ENCODE peak calls at places on chromosomes 6 and 20, in ten cellular contexts. L is nucleus accumbens; U is CD4-positive, CD25-positive, alpha-beta regulatory T cell; M is B cell; K is cardiac fibroblast; X is AG20443; O is fibroblast of the conjunctiva; G is NCI-H1105; Y is HEK293T; B is GM03348. A is an unnamed sample.

GRCh38 chr6:24918641-24919403 is 16.9 kb downstream of the RIPOR2 start:
- DNase-seq in L (no peak), U (no peak), M (no peak), K (peak), X (no peak), O (no peak), G (peak), Y (no peak), B (no peak), A (peak)

GRCh38 chr6:40810176-40810575 is 223.0 kb upstream of the LRFN2 start:
- DNase-seq in L (no peak), U (no peak), M (no peak), K (no peak), X (peak), O (no peak), G (no peak), Y (no peak), B (peak), A (no peak)

GRCh38 chr6:116530436-116530835 is 15.0 kb downstream of the TRAPPC3L start:
- DNase-seq in L (no peak), U (no peak), M (no peak), K (no peak), X (no peak), O (no peak), G (peak), Y (no peak), B (no peak), A (no peak)

GRCh38 chr6:84892666-84893065 is 128.3 kb upstream of the TBX18 start:
- DNase-seq in L (no peak), U (no peak), M (no peak), K (peak), X (no peak), O (no peak), G (no peak), Y (no peak), B (peak), A (no peak)

GRCh38 chr6:134619789-134620188 is 301.9 kb upstream of the SGK1 start:
- DNase-seq in L (no peak), U (no peak), M (no peak), K (peak), X (peak), O (no peak), G (no peak), Y (no peak), B (peak), A (no peak)

GRCh38 chr20:17808357-17808756 is 108.6 kb downstream of the BANF2 start:
- DNase-seq in L (no peak), U (no peak), M (no peak), K (peak), X (peak), O (peak), G (no peak), Y (no peak), B (peak), A (no peak)

GRCh38 chr6:133355922-133356321 is 114.8 kb downstream of the EYA4 start:
- DNase-seq in L (no peak), U (no peak), M (no peak), K (no peak), X (no peak), O (no peak), G (no peak), Y (no peak), B (no peak), A (no peak)

GRCh38 chr20:38633577-38634093 is 32.0 kb downstream of the ARHGAP40 start:
- DNase-seq in L (no peak), U (peak), M (peak), K (peak), X (peak), O (no peak), G (peak), Y (peak), B (peak), A (peak)

GRCh38 chr6:152794696-152795095 is 44.1 kb downstream of the VIP start:
- DNase-seq in L (no peak), U (no peak), M (no peak), K (no peak), X (no peak), O (no peak), G (no peak), Y (no peak), B (no peak), A (no peak)

GRCh38 chr20:6976535-6976934 is 209.0 kb downstream of the BMP2 start:
- DNase-seq in L (no peak), U (no peak), M (no peak), K (no peak), X (no peak), O (no peak), G (no peak), Y (no peak), B (no peak), A (no peak)

GRCh38 chr20:41098703-41099250 is 38.6 kb upstream of the PLCG1 start:
- DNase-seq in L (no peak), U (no peak), M (no peak), K (peak), X (peak), O (peak), G (no peak), Y (no peak), B (peak), A (no peak)

GRCh38 chr6:29702519-29703103 is 20.6 kb upstream of the HLA-F start:
- DNase-seq in L (no peak), U (peak), M (no peak), K (peak), X (peak), O (no peak), G (peak), Y (peak), B (peak), A (no peak)

GRCh38 chr6:117481926-117482239 is 591 bp upstream of the DCBLD1 start:
- DNase-seq in L (no peak), U (no peak), M (no peak), K (no peak), X (no peak), O (no peak), G (peak), Y (no peak), B (no peak), A (no peak)

GRCh38 chr6:91132461-91132860 is 545.6 kb upstream of the MAP3K7 start:
- DNase-seq in L (no peak), U (no peak), M (no peak), K (no peak), X (no peak), O (no peak), G (no peak), Y (no peak), B (no peak), A (no peak)

GRCh38 chr6:30814137-30815084 is 69.9 kb upstream of the DDR1 start:
- DNase-seq in L (no peak), U (no peak), M (no peak), K (peak), X (peak), O (peak), G (no peak), Y (no peak), B (peak), A (no peak)

A was measured in NCI-H2171.